ENCODE peak calls at places on chromosomes 2 and 18, in nine cellular contexts. One of them, this sample, is unnamed.

GRCh38 chr2:120452131-120452530 is 106.2 kb downstream of the INHBB start:
- ATAC-seq in lower lobe of right lung: no peak
- ATAC-seq in body of pancreas: no peak
- ATAC-seq in upper lobe of left lung: no peak
- ATAC-seq in left lung: no peak
- ATAC-seq in pancreas: no peak
- ATAC-seq in RWPE2: no peak
- ATAC-seq in CD8-positive, alpha-beta T cell: no peak
- ATAC-seq in lung: no peak
- ATAC-seq in this sample: no peak

GRCh38 chr2:74577448-74577847 is 22.9 kb downstream of the DOK1 start:
- ATAC-seq in lower lobe of right lung: peak; percentile 84
- ATAC-seq in body of pancreas: peak; percentile 40
- ATAC-seq in upper lobe of left lung: peak; percentile 47
- ATAC-seq in left lung: peak; percentile 68
- ATAC-seq in pancreas: peak; percentile 72
- ATAC-seq in RWPE2: no peak
- ATAC-seq in CD8-positive, alpha-beta T cell: no peak
- ATAC-seq in lung: peak; percentile 28
- ATAC-seq in this sample: peak; percentile 58

GRCh38 chr2:81235601-81236000 is 931.0 kb upstream of the LRRTM1 start:
- ATAC-seq in lower lobe of right lung: no peak
- ATAC-seq in body of pancreas: no peak
- ATAC-seq in upper lobe of left lung: no peak
- ATAC-seq in left lung: peak; percentile 58
- ATAC-seq in pancreas: no peak
- ATAC-seq in RWPE2: no peak
- ATAC-seq in CD8-positive, alpha-beta T cell: no peak
- ATAC-seq in lung: no peak
- ATAC-seq in this sample: no peak

GRCh38 chr2:25259744-25260124 is 82.0 kb downstream of the DNMT3A start:
- ATAC-seq in lower lobe of right lung: no peak
- ATAC-seq in body of pancreas: no peak
- ATAC-seq in upper lobe of left lung: no peak
- ATAC-seq in left lung: no peak
- ATAC-seq in pancreas: no peak
- ATAC-seq in RWPE2: no peak
- ATAC-seq in CD8-positive, alpha-beta T cell: no peak
- ATAC-seq in lung: no peak
- ATAC-seq in this sample: no peak

GRCh38 chr2:240655931-240656886 is 26.5 kb downstream of the AQP12B start:
- ATAC-seq in lower lobe of right lung: no peak
- ATAC-seq in body of pancreas: no peak
- ATAC-seq in upper lobe of left lung: peak; percentile 9
- ATAC-seq in left lung: no peak
- ATAC-seq in pancreas: peak; percentile 52
- ATAC-seq in RWPE2: no peak
- ATAC-seq in CD8-positive, alpha-beta T cell: peak; percentile 46
- ATAC-seq in lung: no peak
- ATAC-seq in this sample: no peak

GRCh38 chr18:63099848-63100625 is 219.5 kb downstream of the BCL2 start:
- ATAC-seq in lower lobe of right lung: peak; percentile 84
- ATAC-seq in body of pancreas: peak; percentile 91
- ATAC-seq in upper lobe of left lung: peak; percentile 70
- ATAC-seq in left lung: peak; percentile 89
- ATAC-seq in pancreas: peak; percentile 93
- ATAC-seq in RWPE2: no peak
- ATAC-seq in CD8-positive, alpha-beta T cell: no peak
- ATAC-seq in lung: peak; percentile 60
- ATAC-seq in this sample: no peak

GRCh38 chr2:196590286-196590685 is 49.2 kb upstream of the CCDC150 start:
- ATAC-seq in lower lobe of right lung: no peak
- ATAC-seq in body of pancreas: no peak
- ATAC-seq in upper lobe of left lung: no peak
- ATAC-seq in left lung: no peak
- ATAC-seq in pancreas: no peak
- ATAC-seq in RWPE2: no peak
- ATAC-seq in CD8-positive, alpha-beta T cell: no peak
- ATAC-seq in lung: no peak
- ATAC-seq in this sample: no peak

GRCh38 chr2:145743016-145743415 is 1223.1 kb upstream of the ZEB2 start:
- ATAC-seq in lower lobe of right lung: peak; percentile 32
- ATAC-seq in body of pancreas: no peak
- ATAC-seq in upper lobe of left lung: no peak
- ATAC-seq in left lung: no peak
- ATAC-seq in pancreas: peak; percentile 42
- ATAC-seq in RWPE2: no peak
- ATAC-seq in CD8-positive, alpha-beta T cell: no peak
- ATAC-seq in lung: no peak
- ATAC-seq in this sample: no peak

GRCh38 chr2:121075006-121075545 is 209.9 kb downstream of the TFCP2L1 start:
- ATAC-seq in lower lobe of right lung: peak; percentile 38
- ATAC-seq in body of pancreas: no peak
- ATAC-seq in upper lobe of left lung: no peak
- ATAC-seq in left lung: peak; percentile 30
- ATAC-seq in pancreas: no peak
- ATAC-seq in RWPE2: peak; percentile 80
- ATAC-seq in CD8-positive, alpha-beta T cell: no peak
- ATAC-seq in lung: peak; percentile 56
- ATAC-seq in this sample: peak; percentile 59

GRCh38 chr18:28189400-28190239 is 12.7 kb upstream of the CDH2 start:
- ATAC-seq in lower lobe of right lung: no peak
- ATAC-seq in body of pancreas: peak; percentile 69
- ATAC-seq in upper lobe of left lung: no peak
- ATAC-seq in left lung: peak; percentile 81
- ATAC-seq in pancreas: peak; percentile 78
- ATAC-seq in RWPE2: no peak
- ATAC-seq in CD8-positive, alpha-beta T cell: no peak
- ATAC-seq in lung: no peak
- ATAC-seq in this sample: no peak

GRCh38 chr2:62197017-62197586 is 1.2 kb downstream of the B3GNT2 start:
- ATAC-seq in lower lobe of right lung: peak; percentile 32
- ATAC-seq in body of pancreas: peak; percentile 51
- ATAC-seq in upper lobe of left lung: no peak
- ATAC-seq in left lung: peak; percentile 18
- ATAC-seq in pancreas: peak; percentile 64
- ATAC-seq in RWPE2: peak; percentile 6
- ATAC-seq in CD8-positive, alpha-beta T cell: peak; percentile 20
- ATAC-seq in lung: no peak
- ATAC-seq in this sample: no peak
- H3K27ac ChIP-seq in lower lobe of right lung: peak overlapping the region; percentile 97
- H3K27ac ChIP-seq in body of pancreas: peak overlapping the region; percentile 94
- H3K27ac ChIP-seq in upper lobe of left lung: peak overlapping the region; percentile 98
- H3K27ac ChIP-seq in left lung: peak overlapping the region; percentile 92
- H3K27ac ChIP-seq in pancreas: peak overlapping the region; percentile 82
- H3K27ac ChIP-seq in RWPE2: peak overlapping the region; percentile 76
- H3K27ac ChIP-seq in CD8-positive, alpha-beta T cell: peak overlapping the region; percentile 86
- H3K27ac ChIP-seq in lung: peak overlapping the region; percentile 93
- H3K27ac ChIP-seq in this sample: peak overlapping the region; percentile 94

DNA sequence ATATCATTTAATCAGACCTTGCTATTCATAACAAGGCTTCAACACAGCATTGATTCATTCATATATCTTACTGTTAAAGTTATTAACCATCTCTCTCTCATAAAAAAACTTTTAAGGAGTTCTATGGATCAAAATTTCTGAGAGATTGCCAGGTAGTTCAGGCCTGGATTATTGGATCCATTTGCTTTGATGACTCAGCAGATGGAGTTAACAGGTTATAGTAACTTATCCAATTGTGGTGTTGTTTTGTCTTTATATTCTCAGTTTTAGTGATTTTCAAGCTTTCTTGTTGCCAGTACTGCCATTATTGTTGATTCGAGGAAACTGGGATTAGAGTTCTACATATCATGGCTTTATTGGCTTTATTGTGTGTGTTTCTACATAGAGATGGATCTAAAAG is 195.7 kb upstream of the MMADHC start:
- ATAC-seq in lower lobe of right lung: no peak
- ATAC-seq in body of pancreas: no peak
- ATAC-seq in upper lobe of left lung: no peak
- ATAC-seq in left lung: no peak
- ATAC-seq in pancreas: no peak
- ATAC-seq in RWPE2: no peak
- ATAC-seq in CD8-positive, alpha-beta T cell: no peak
- ATAC-seq in lung: no peak
- ATAC-seq in this sample: no peak
- TF ChIP-seq CTCF in lower lobe of right lung: no peak
- TF ChIP-seq CTCF in body of pancreas: no peak
- TF ChIP-seq CTCF in upper lobe of left lung: no peak
- TF ChIP-seq CTCF in left lung: no peak
- TF ChIP-seq CTCF in pancreas: no peak
- TF ChIP-seq CTCF in RWPE2: no peak
- TF ChIP-seq CTCF in CD8-positive, alpha-beta T cell: no peak
- TF ChIP-seq CTCF in lung: no peak
- TF ChIP-seq CTCF in this sample: no peak

GRCh38 chr2:170845343-170845742 is 28.7 kb downstream of the GAD1 start:
- ATAC-seq in lower lobe of right lung: no peak
- ATAC-seq in body of pancreas: no peak
- ATAC-seq in upper lobe of left lung: no peak
- ATAC-seq in left lung: no peak
- ATAC-seq in pancreas: no peak
- ATAC-seq in RWPE2: no peak
- ATAC-seq in CD8-positive, alpha-beta T cell: no peak
- ATAC-seq in lung: no peak
- ATAC-seq in this sample: no peak

GRCh38 chr2:170840717-170841210 is 24.1 kb downstream of the GAD1 start:
- ATAC-seq in lower lobe of right lung: no peak
- ATAC-seq in body of pancreas: no peak
- ATAC-seq in upper lobe of left lung: no peak
- ATAC-seq in left lung: no peak
- ATAC-seq in pancreas: no peak
- ATAC-seq in RWPE2: no peak
- ATAC-seq in CD8-positive, alpha-beta T cell: no peak
- ATAC-seq in lung: no peak
- ATAC-seq in this sample: no peak

GRCh38 chr2:170846318-170846717 is 29.6 kb downstream of the GAD1 start:
- ATAC-seq in lower lobe of right lung: no peak
- ATAC-seq in body of pancreas: no peak
- ATAC-seq in upper lobe of left lung: no peak
- ATAC-seq in left lung: no peak
- ATAC-seq in pancreas: no peak
- ATAC-seq in RWPE2: no peak
- ATAC-seq in CD8-positive, alpha-beta T cell: no peak
- ATAC-seq in lung: no peak
- ATAC-seq in this sample: no peak

GRCh38 chr2:170842785-170843184 is 26.1 kb downstream of the GAD1 start:
- ATAC-seq in lower lobe of right lung: no peak
- ATAC-seq in body of pancreas: no peak
- ATAC-seq in upper lobe of left lung: no peak
- ATAC-seq in left lung: no peak
- ATAC-seq in pancreas: no peak
- ATAC-seq in RWPE2: peak; percentile 38
- ATAC-seq in CD8-positive, alpha-beta T cell: no peak
- ATAC-seq in lung: no peak
- ATAC-seq in this sample: no peak

GRCh38 chr2:170843656-170844055 is 27.0 kb downstream of the GAD1 start:
- ATAC-seq in lower lobe of right lung: no peak
- ATAC-seq in body of pancreas: no peak
- ATAC-seq in upper lobe of left lung: no peak
- ATAC-seq in left lung: no peak
- ATAC-seq in pancreas: no peak
- ATAC-seq in RWPE2: peak; percentile 88
- ATAC-seq in CD8-positive, alpha-beta T cell: no peak
- ATAC-seq in lung: no peak
- ATAC-seq in this sample: no peak
- H3K27ac ChIP-seq in lower lobe of right lung: no peak overlapping the region
- H3K27ac ChIP-seq in body of pancreas: no peak overlapping the region
- H3K27ac ChIP-seq in upper lobe of left lung: no peak overlapping the region
- H3K27ac ChIP-seq in left lung: no peak overlapping the region
- H3K27ac ChIP-seq in pancreas: no peak overlapping the region
- H3K27ac ChIP-seq in RWPE2: peak overlapping the region; percentile 26
- H3K27ac ChIP-seq in CD8-positive, alpha-beta T cell: no peak overlapping the region
- H3K27ac ChIP-seq in lung: no peak overlapping the region
- H3K27ac ChIP-seq in this sample: no peak overlapping the region

GRCh38 chr2:203787954-203788353 is 79.6 kb upstream of the CTLA4 start:
- ATAC-seq in lower lobe of right lung: peak; percentile 35
- ATAC-seq in body of pancreas: no peak
- ATAC-seq in upper lobe of left lung: no peak
- ATAC-seq in left lung: no peak
- ATAC-seq in pancreas: peak; percentile 41
- ATAC-seq in RWPE2: no peak
- ATAC-seq in CD8-positive, alpha-beta T cell: no peak
- ATAC-seq in lung: no peak
- ATAC-seq in this sample: no peak
- TF ChIP-seq CTCF in lower lobe of right lung: no peak
- TF ChIP-seq CTCF in body of pancreas: no peak
- TF ChIP-seq CTCF in upper lobe of left lung: no peak
- TF ChIP-seq CTCF in left lung: no peak
- TF ChIP-seq CTCF in pancreas: no peak
- TF ChIP-seq CTCF in RWPE2: no peak
- TF ChIP-seq CTCF in CD8-positive, alpha-beta T cell: no peak
- TF ChIP-seq CTCF in lung: no peak
- TF ChIP-seq CTCF in this sample: no peak

GRCh38 chr2:1223791-1224190 is 189.5 kb upstream of the TPO start:
- ATAC-seq in lower lobe of right lung: no peak
- ATAC-seq in body of pancreas: no peak
- ATAC-seq in upper lobe of left lung: no peak
- ATAC-seq in left lung: no peak
- ATAC-seq in pancreas: no peak
- ATAC-seq in RWPE2: no peak
- ATAC-seq in CD8-positive, alpha-beta T cell: no peak
- ATAC-seq in lung: no peak
- ATAC-seq in this sample: no peak

GRCh38 chr2:1222062-1222461 is 191.2 kb upstream of the TPO start:
- ATAC-seq in lower lobe of right lung: no peak
- ATAC-seq in body of pancreas: no peak
- ATAC-seq in upper lobe of left lung: no peak
- ATAC-seq in left lung: no peak
- ATAC-seq in pancreas: no peak
- ATAC-seq in RWPE2: no peak
- ATAC-seq in CD8-positive, alpha-beta T cell: no peak
- ATAC-seq in lung: no peak
- ATAC-seq in this sample: no peak

GRCh38 chr2:1227289-1227900 is 185.9 kb upstream of the TPO start:
- ATAC-seq in lower lobe of right lung: no peak
- ATAC-seq in body of pancreas: no peak
- ATAC-seq in upper lobe of left lung: no peak
- ATAC-seq in left lung: no peak
- ATAC-seq in pancreas: no peak
- ATAC-seq in RWPE2: no peak
- ATAC-seq in CD8-positive, alpha-beta T cell: no peak
- ATAC-seq in lung: no peak
- ATAC-seq in this sample: no peak

GRCh38 chr2:1226766-1227165 is 186.5 kb upstream of the TPO start:
- ATAC-seq in lower lobe of right lung: no peak
- ATAC-seq in body of pancreas: no peak
- ATAC-seq in upper lobe of left lung: no peak
- ATAC-seq in left lung: no peak
- ATAC-seq in pancreas: no peak
- ATAC-seq in RWPE2: no peak
- ATAC-seq in CD8-positive, alpha-beta T cell: no peak
- ATAC-seq in lung: no peak
- ATAC-seq in this sample: no peak

GRCh38 chr2:1224901-1225300 is 188.4 kb upstream of the TPO start:
- ATAC-seq in lower lobe of right lung: no peak
- ATAC-seq in body of pancreas: no peak
- ATAC-seq in upper lobe of left lung: no peak
- ATAC-seq in left lung: no peak
- ATAC-seq in pancreas: no peak
- ATAC-seq in RWPE2: peak; percentile 33
- ATAC-seq in CD8-positive, alpha-beta T cell: no peak
- ATAC-seq in lung: no peak
- ATAC-seq in this sample: no peak
- H3K27ac ChIP-seq in lower lobe of right lung: no peak overlapping the region
- H3K27ac ChIP-seq in body of pancreas: no peak overlapping the region
- H3K27ac ChIP-seq in upper lobe of left lung: no peak overlapping the region
- H3K27ac ChIP-seq in left lung: no peak overlapping the region
- H3K27ac ChIP-seq in pancreas: no peak overlapping the region
- H3K27ac ChIP-seq in RWPE2: no peak overlapping the region
- H3K27ac ChIP-seq in CD8-positive, alpha-beta T cell: no peak overlapping the region
- H3K27ac ChIP-seq in lung: no peak overlapping the region
- H3K27ac ChIP-seq in this sample: no peak overlapping the region

GRCh38 chr2:207895236-207895860 is 125.6 kb upstream of the FZD5 start:
- ATAC-seq in lower lobe of right lung: no peak
- ATAC-seq in body of pancreas: no peak
- ATAC-seq in upper lobe of left lung: no peak
- ATAC-seq in left lung: no peak
- ATAC-seq in pancreas: no peak
- ATAC-seq in RWPE2: no peak
- ATAC-seq in CD8-positive, alpha-beta T cell: no peak
- ATAC-seq in lung: no peak
- ATAC-seq in this sample: no peak
- TF ChIP-seq CTCF in lower lobe of right lung: no peak
- TF ChIP-seq CTCF in body of pancreas: no peak
- TF ChIP-seq CTCF in upper lobe of left lung: no peak
- TF ChIP-seq CTCF in left lung: no peak
- TF ChIP-seq CTCF in pancreas: no peak
- TF ChIP-seq CTCF in RWPE2: no peak
- TF ChIP-seq CTCF in CD8-positive, alpha-beta T cell: no peak
- TF ChIP-seq CTCF in lung: no peak
- TF ChIP-seq CTCF in this sample: no peak